ENCODE peak calls at places on chromosomes 7 and 10, in seven cellular contexts. W is GM04504; M is C1 segment of cervical spinal cord; S is activated CD4-positive, alpha-beta T cell treated with anti-CD3 and anti-CD28 coated beads, Interleukin-2, amount 10 ng/mL, durations not matched to agents 7 days and 5 days; P is kidney tubule cell; F is stimulated activated CD4-positive, alpha-beta T cell treated with anti-CD3 and anti-CD28 coated beads, Interleukin-12 subunit alpha, Interleukin-12 subunit beta, amount 100 ng/mL, for 4 hours; Y is NCI-H1105. R is an unnamed sample.

GRCh38 chr10:119406888-119407777 is 135.4 kb downstream of the RGS10 start:
- DNase-seq in W (no peak), M (no peak), S (no peak), P (no peak), F (no peak), Y (no peak), R (no peak)

GRCh38 chr10:127064474-127064873 is 131.9 kb downstream of the INSYN2A start:
- DNase-seq in W (no peak), M (no peak), S (no peak), P (no peak), F (no peak), Y (no peak), R (no peak)

GRCh38 chr7:64793106-64793755 is 997 bp upstream of the ZNF138 start:
- DNase-seq in W (no peak), M (no peak), S (no peak), P (peak), F (no peak), Y (no peak), R (no peak)

GRCh38 chr7:124031919-124032318 is 948 bp downstream of the TMEM229A start:
- DNase-seq in W (no peak), M (peak), S (no peak), P (no peak), F (no peak), Y (no peak), R (no peak)

GRCh38 chr10:30437039-30437781 is 3.2 kb downstream of the MAP3K8 start:
- DNase-seq in W (no peak), M (no peak), S (peak), P (peak), F (no peak), Y (no peak), R (peak)

GRCh38 chr10:76251773-76252617 is 820.6 kb downstream of the LRMDA start:
- DNase-seq in W (peak), M (no peak), S (no peak), P (peak), F (no peak), Y (no peak), R (no peak)

GRCh38 chr7:495326-495725 is 24.3 kb downstream of the PDGFA start:
- DNase-seq in W (no peak), M (no peak), S (no peak), P (no peak), F (no peak), Y (no peak), R (no peak)

GRCh38 chr7:55552320-55553086 is 19.8 kb downstream of the VOPP1 start:
- DNase-seq in W (no peak), M (no peak), S (no peak), P (peak), F (no peak), Y (no peak), R (peak)

GRCh38 chr7:36249091-36249490 is 96.0 kb downstream of the EEPD1 start:
- DNase-seq in W (no peak), M (no peak), S (no peak), P (no peak), F (no peak), Y (no peak), R (no peak)

GRCh38 chr7:302054-302992 is 12.4 kb downstream of the FOXL3 start:
- DNase-seq in W (no peak), M (no peak), S (no peak), P (no peak), F (no peak), Y (no peak), R (no peak)

GRCh38 chr10:1056326-1057105 is at the start of gene WDR37:
- DNase-seq in W (peak), M (peak), S (peak), P (peak), F (peak), Y (peak), R (peak)

R was measured in ACHN.